ENCODE peak calls at places on chromosomes 4 and X, in four cellular contexts. T is CD4-positive, alpha-beta T cell; P is myocyte; J is GM23248. Y is an unnamed sample.

GRCh38 chrX:111086521-111087127 is 9.4 kb upstream of the PAK3 start:
- DNase-seq in T (no peak), J (no peak), P (no peak), Y (no peak)

GRCh38 chr4:87410157-87410556 is 12.2 kb upstream of the NUDT9 start:
- DNase-seq in P (no peak), T (no peak), J (no peak), Y (no peak)

GRCh38 chr4:172688536-172688935 is 480.1 kb upstream of the GALNT7 start:
- DNase-seq in T (no peak), P (peak; percentile 19), J (no peak), Y (no peak)

GRCh38 chrX:31397119-31397518 is 325.3 kb upstream of the FTHL17 start:
- DNase-seq in T (no peak), J (peak; percentile 65), P (peak; percentile 42), Y (no peak)

GRCh38 chrX:21725498-21725897 is 32.4 kb downstream of the SMPX start:
- DNase-seq in P (peak; percentile 41), T (no peak), J (peak; percentile 61), Y (no peak)

GRCh38 chr4:81214518-81215218 is 354 bp downstream of the PRKG2 start:
- DNase-seq in P (no peak), T (no peak), J (peak; percentile 69), Y (peak; percentile 65)

GRCh38 chr4:127660486-127660885 is 27.7 kb downstream of the INTU start:
- DNase-seq in P (no peak), J (no peak), T (no peak), Y (no peak)

GRCh38 chr4:186144596-186145569 is 40.4 kb downstream of the FAM149A start:
- DNase-seq in T (no peak), J (peak; percentile 76), P (peak; percentile 56), Y (peak; percentile 90)

GRCh38 chr4:60737858-60738257 is 462.3 kb upstream of the ADGRL3 start:
- DNase-seq in J (no peak), P (no peak), T (no peak), Y (no peak)

Y was measured in nephron progenitor cell.